ENCODE peak calls at places on chromosomes 11 and 22, in five cellular contexts. D is prostate gland, M is Peyer's patch, H is K562, G is breast epithelium. U is an unnamed sample. For H3K27me3 and H3K4me1, the result is how much of the 10 kb centered on the place peaks cover.

GRCh38 chr11:597166-597725 is 18.5 kb downstream of the IRF7 start:
- DNase-seq in D (no peak), M (no peak), H (peak), G (no peak), U (no peak)

GRCh38 chr11:61545341-61545740 is 35.5 kb downstream of the SYT7 start:
- DNase-seq in D (no peak), M (no peak), H (peak), G (no peak), U (no peak)

GRCh38 chr11:65524747-65525658 is at the start of gene SCYL1:
- DNase-seq in D (peak), M (peak), H (peak), G (peak), U (peak)

GRCh38 chr11:72354356-72355115 is 79.8 kb downstream of the CLPB start:
- DNase-seq in D (no peak), M (no peak), H (no peak), G (no peak), U (no peak)

GRCh38 chr11:112697371-112697770 is 263.8 kb upstream of the NCAM1 start:
- DNase-seq in D (no peak), M (no peak), H (no peak), G (no peak), U (no peak)

GRCh38 chr11:94588366-94588952 is 21.3 kb downstream of the PIWIL4 start:
- DNase-seq in D (no peak), M (no peak), H (no peak), G (no peak), U (no peak)

GRCh38 chr11:66864172-66864901 is 7.5 kb downstream of the LRFN4 start:
- DNase-seq in D (no peak), M (peak), H (no peak), G (no peak), U (no peak)

GRCh38 chr11:134164490-134165370 is 59.0 kb downstream of the NCAPD3 start:
- DNase-seq in D (no peak), M (no peak), H (no peak), G (no peak), U (no peak)

GRCh38 chr11:76152086-76152658 is 54.1 kb downstream of the WNT11 start:
- DNase-seq in D (peak), M (peak), H (peak), G (peak), U (peak)

GRCh38 chr11:31940396-31941037 is 129.4 kb upstream of the PAX6 start:
- DNase-seq in D (no peak), M (no peak), H (no peak), G (no peak), U (no peak)

GRCh38 chr11:1943977-1944376 is 3.2 kb upstream of the MRPL23 start:
- DNase-seq in D (no peak), M (no peak), H (no peak), G (no peak), U (no peak)

GRCh38 chr11:33622231-33622630 is 78.4 kb downstream of the C11orf91 start:
- DNase-seq in D (no peak), M (no peak), H (no peak), G (no peak), U (no peak)

GRCh38 chr22:46866591-46866990 is 104.1 kb downstream of the TBC1D22A start:
- DNase-seq in D (no peak), M (no peak), H (no peak), G (no peak), U (no peak)

GRCh38 chr22:46774456-46775363 is 12.3 kb downstream of the TBC1D22A start:
- DNase-seq in D (no peak), M (peak), H (no peak), G (no peak), U (no peak)

GRCh38 chr22:27573280-27573711 is 228.3 kb downstream of the MN1 start:
- DNase-seq in D (no peak), M (no peak), H (no peak), G (no peak), U (no peak)

GRCh38 chr11:1839204-1839923 is 583 bp downstream of the TNNI2 start:
- DNase-seq in D (no peak), M (no peak), H (no peak), G (no peak), U (no peak)

GRCh38 chr11:27718346-27718852 is 18.1 kb upstream of the BDNF start:
- DNase-seq in D (no peak), M (no peak), H (no peak), G (no peak), U (no peak)

GRCh38 chr11:10355257-10355661 is 50.4 kb downstream of the ADM start:
- DNase-seq in D (no peak), M (no peak), H (no peak), G (no peak), U (no peak)

GRCh38 chr11:92380882-92381281 is 156.3 kb downstream of the FAT3 start:
- DNase-seq in D (no peak), M (no peak), H (no peak), G (no peak), U (no peak)

GRCh38 chr22:25765016-25765367 is 23.0 kb downstream of the MYO18B start:
- DNase-seq in D (no peak), M (no peak), H (no peak), G (no peak), U (no peak)

GRCh38 chr11:78323356-78323755 is 94.3 kb downstream of the GAB2 start:
- DNase-seq in D (no peak), M (no peak), H (no peak), G (no peak), U (no peak)
- H3K27me3 ChIP-seq in D (under half), M (under half), H (under half), G (under half), U (under half)

GRCh38 chr22:37128555-37129281 is 19.2 kb upstream of the TMPRSS6 start:
- DNase-seq in D (no peak), M (no peak), H (no peak), G (no peak), U (no peak)
- H3K4me1 ChIP-seq in D (under half), M (under half), H (under half), G (under half), U (under half)

GRCh38 chr22:50482107-50483074 is 1.0 kb downstream of the ADM2 start:
- DNase-seq in D (no peak), M (no peak), H (no peak), G (no peak), U (no peak)
- H3K4me3 ChIP-seq in D (peak), M (peak), H (peak), G (no peak), U (peak)

DNA sequence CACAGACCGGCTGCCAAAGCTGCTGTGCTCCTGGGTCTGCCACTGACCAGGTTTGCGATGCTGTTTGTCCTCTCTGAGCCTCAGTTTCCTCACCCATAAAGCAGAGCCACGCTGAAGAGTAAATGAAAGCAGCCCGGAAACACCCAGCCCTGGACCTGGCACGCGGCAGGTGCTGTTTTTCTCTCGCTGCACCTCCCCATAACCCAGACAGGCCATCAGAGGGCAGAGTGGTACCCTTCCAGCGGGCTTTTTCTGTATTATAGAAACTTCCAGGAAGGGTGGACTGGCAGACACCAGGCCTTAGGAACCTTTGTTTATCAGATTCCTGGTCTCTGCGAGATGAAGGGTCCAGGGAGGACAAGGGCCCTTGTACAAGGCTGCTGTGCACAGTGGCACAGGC is 17.9 kb upstream of the FGF19 start:
- DNase-seq in D (no peak), M (no peak), H (no peak), G (no peak), U (no peak)
- H3K27me3 ChIP-seq in D (under half), M (under half), H (half or more), G (under half), U (under half)

GRCh38 chr11:107648247-107648646 is 57.3 kb downstream of the ELMOD1 start:
- DNase-seq in D (no peak), M (no peak), H (no peak), G (no peak), U (no peak)

GRCh38 chr11:107651672-107652071 is 60.2 kb downstream of the SLN start:
- DNase-seq in D (no peak), M (no peak), H (no peak), G (no peak), U (no peak)

GRCh38 chr11:107646783-107647182 is 55.8 kb downstream of the ELMOD1 start:
- DNase-seq in D (no peak), M (no peak), H (no peak), G (no peak), U (no peak)
- H3K4me1 ChIP-seq in D (under half), M (under half), H (under half), G (under half), U (under half)

DNA sequence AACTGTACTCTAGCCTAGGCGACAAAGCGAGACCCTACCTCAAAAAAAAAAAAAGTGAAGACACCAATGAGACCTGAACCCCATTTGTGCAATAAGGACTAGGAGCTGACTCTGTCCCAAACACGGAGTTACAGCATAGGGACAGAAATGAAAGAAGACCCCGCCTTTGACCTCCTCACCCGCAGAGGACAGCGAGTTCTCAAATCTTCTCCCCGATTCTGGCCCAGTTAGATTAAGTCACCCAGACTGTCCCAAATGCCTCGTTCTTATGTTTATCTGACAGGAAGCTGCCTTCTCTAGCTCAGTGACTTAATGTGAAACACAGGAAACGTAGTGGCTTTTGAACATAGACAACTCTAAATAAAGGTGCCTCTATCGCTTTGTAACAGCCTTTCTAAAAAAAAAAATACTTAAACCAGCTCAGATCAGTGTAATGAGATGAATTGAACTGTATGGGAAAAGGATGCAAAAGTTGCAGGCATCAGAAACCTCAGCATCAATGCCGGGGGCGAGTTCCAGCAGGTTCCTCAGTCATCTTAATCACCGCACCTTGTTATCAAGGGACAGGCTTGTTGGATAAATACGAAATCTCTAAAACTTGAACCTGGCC is 10.6 kb downstream of the MYH9 start:
- DNase-seq in D (no peak), M (no peak), H (no peak), G (no peak), U (peak)
- H3K4me3 ChIP-seq in D (no peak), M (peak), H (no peak), G (no peak), U (peak)

DNA sequence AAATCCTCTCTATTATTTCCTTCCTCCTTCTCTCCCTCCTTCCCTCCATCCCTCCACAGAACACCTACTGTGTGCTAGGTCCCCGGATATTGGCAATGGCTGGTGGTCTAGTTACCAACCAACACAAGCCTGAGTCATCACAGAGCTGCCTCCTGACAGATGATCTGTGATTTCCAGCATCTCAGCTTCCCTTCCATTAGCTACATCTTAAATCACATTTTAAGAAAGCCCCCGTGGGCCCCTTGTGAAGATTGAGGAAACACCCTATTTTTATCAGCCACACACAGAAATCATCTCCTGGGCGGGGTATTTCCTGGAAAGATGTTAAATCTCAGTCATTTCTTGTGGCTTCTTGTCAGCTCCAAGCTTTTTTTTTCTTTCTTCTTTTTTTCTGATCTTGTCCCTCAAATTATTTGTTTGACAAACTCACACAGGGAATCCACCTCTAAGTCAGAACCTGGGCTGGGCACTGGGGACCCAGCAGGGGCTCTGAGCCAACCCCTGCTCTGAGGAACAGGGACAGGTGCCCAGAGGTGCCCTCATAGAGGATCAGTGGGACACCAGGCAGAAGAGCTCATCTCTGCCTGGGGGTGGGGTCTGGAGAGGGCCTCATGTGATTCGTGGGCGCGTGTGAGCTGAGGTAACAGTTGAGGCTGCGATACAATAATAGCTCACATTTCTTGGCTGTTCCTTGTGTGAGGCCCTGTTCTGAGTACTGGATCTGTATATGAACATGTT is 42.4 kb downstream of the CACNA1I start:
- DNase-seq in D (no peak), M (no peak), H (no peak), G (no peak), U (peak)
- H3K27me3 ChIP-seq in D (under half), M (under half), H (under half), G (under half), U (under half)